ENCODE peak calls at places on chromosomes 4 and X, in five cellular contexts. W is suprapubic skin, T is heart right ventricle, M is uterus, H is mammary epithelial cell. N is an unnamed sample.

GRCh38 chr4:8700576-8700975 is 108.0 kb downstream of the CPZ start:
- DNase-seq in W (no peak), T (no peak), M (no peak), H (no peak), N (peak; percentile 6)

GRCh38 chrX:23826653-23827052 is 43.7 kb downstream of the SAT1 start:
- DNase-seq in W (no peak), T (no peak), M (no peak), H (no peak), N (no peak)

GRCh38 chr4:134201216-134202098 is at the start of gene PABPC4L:
- DNase-seq in W (peak; percentile 56), T (peak; percentile 79), M (peak; percentile 36), H (no peak), N (peak; percentile 66)

GRCh38 chr4:78938868-78939666 is at the start of gene PAQR3:
- DNase-seq in W (peak; percentile 85), T (peak; percentile 80), M (peak; percentile 76), H (peak; percentile 81), N (peak; percentile 84)

GRCh38 chr4:7134737-7135388 is 57.5 kb upstream of the SORCS2 start:
- DNase-seq in W (peak; percentile 70), T (peak; percentile 40), M (peak; percentile 77), H (peak; percentile 19), N (peak; percentile 73)

GRCh38 chr4:15457401-15458201 is 12.1 kb upstream of the CC2D2A start:
- DNase-seq in W (no peak), T (no peak), M (no peak), H (no peak), N (no peak)

GRCh38 chrX:72180539-72180938 is 1.0 kb upstream of the PIN4 start:
- DNase-seq in W (no peak), T (no peak), M (no peak), H (no peak), N (no peak)

GRCh38 chr4:61200991-61201526 is 933 bp downstream of the ADGRL3 start:
- DNase-seq in W (peak; percentile 40), T (no peak), M (no peak), H (peak; percentile 46), N (no peak)

GRCh38 chr4:89661490-89661889 is 175.5 kb downstream of the SNCA start:
- DNase-seq in W (no peak), T (no peak), M (no peak), H (peak; percentile 86), N (no peak)

GRCh38 chr4:188971125-188971524 is 831.9 kb downstream of the TRIML1 start:
- DNase-seq in W (no peak), T (no peak), M (no peak), H (peak; percentile 35), N (no peak)

GRCh38 chrX:115892056-115892708 is 278.4 kb upstream of the AGTR2 start:
- DNase-seq in W (no peak), T (no peak), M (no peak), H (peak; percentile 79), N (no peak)

GRCh38 chr4:66585767-66586166 is 915.5 kb upstream of the EPHA5 start:
- DNase-seq in W (no peak), T (no peak), M (no peak), H (no peak), N (no peak)

GRCh38 chrX:136204571-136204970 is 46.6 kb downstream of the MAP7D3 start:
- DNase-seq in W (peak; percentile 76), T (peak; percentile 64), M (no peak), H (peak; percentile 31), N (no peak)

GRCh38 chrX:110167952-110168451 is 149.9 kb downstream of the AMMECR1 start:
- DNase-seq in W (no peak), T (no peak), M (no peak), H (peak; percentile 27), N (no peak)

GRCh38 chr4:61786226-61786625 is 586.1 kb downstream of the ADGRL3 start:
- DNase-seq in W (no peak), T (no peak), M (no peak), H (no peak), N (no peak)

GRCh38 chrX:26789751-26790150 is 573.8 kb downstream of the MAGEB5 start:
- DNase-seq in W (no peak), T (no peak), M (no peak), H (no peak), N (no peak)

GRCh38 chr4:2484993-2485392 is 16.1 kb downstream of the RNF4 start:
- DNase-seq in W (peak; percentile 75), T (peak; percentile 85), M (peak; percentile 31), H (no peak), N (peak; percentile 83)

GRCh38 chrX:110286126-110286525 is 31.8 kb downstream of the AMMECR1 start:
- DNase-seq in W (no peak), T (no peak), M (peak; percentile 14), H (peak; percentile 83), N (no peak)

GRCh38 chrX:68843992-68844391 is 15.2 kb downstream of the EFNB1 start:
- DNase-seq in W (no peak), T (no peak), M (no peak), H (peak; percentile 68), N (no peak)

GRCh38 chrX:106791495-106791894 is 11.0 kb upstream of the TBC1D8B start:
- DNase-seq in W (no peak), T (no peak), M (no peak), H (no peak), N (no peak)

GRCh38 chrX:1248381-1249061 is 20.1 kb upstream of the CSF2RA start:
- DNase-seq in W (no peak), T (no peak), M (no peak), H (no peak), N (no peak)

GRCh38 chr4:113996599-113997177 is 17.2 kb upstream of the ARSJ start:
- DNase-seq in W (no peak), T (no peak), M (no peak), H (peak; percentile 91), N (no peak)

GRCh38 chr4:170009291-170009690 is 16.9 kb downstream of the MFAP3L start:
- DNase-seq in W (no peak), T (no peak), M (no peak), H (no peak), N (no peak)

GRCh38 chrX:44828008-44828605 is 15.7 kb upstream of the DUSP21 start:
- DNase-seq in W (no peak), T (no peak), M (no peak), H (peak; percentile 85), N (no peak)

GRCh38 chr4:102429553-102429952 is 71.6 kb upstream of the NFKB1 start:
- DNase-seq in W (no peak), T (no peak), M (no peak), H (peak; percentile 95), N (no peak)

GRCh38 chrX:72060196-72060974 is 71.3 kb downstream of the RTL5 start:
- DNase-seq in W (no peak), T (no peak), M (peak; percentile 33), H (no peak), N (peak; percentile 77)

GRCh38 chrX:153706799-153707198 is 17.4 kb downstream of the BCAP31 start:
- DNase-seq in W (no peak), T (no peak), M (no peak), H (no peak), N (no peak)

GRCh38 chr4:130486186-130486585 is 1390.2 kb downstream of the C4orf33 start:
- DNase-seq in W (no peak), T (no peak), M (no peak), H (no peak), N (no peak)

GRCh38 chrX:120452131-120452530 is 17.0 kb downstream of the LAMP2 start:
- DNase-seq in W (no peak), T (no peak), M (no peak), H (no peak), N (no peak)

GRCh38 chr4:145535202-145535601 is 53.5 kb downstream of the SMAD1 start:
- DNase-seq in W (no peak), T (no peak), M (no peak), H (no peak), N (no peak)

GRCh38 chr4:76882630-76883029 is 15.3 kb downstream of the SOWAHB start:
- DNase-seq in W (no peak), T (no peak), M (no peak), H (peak; percentile 39), N (no peak)

DNA sequence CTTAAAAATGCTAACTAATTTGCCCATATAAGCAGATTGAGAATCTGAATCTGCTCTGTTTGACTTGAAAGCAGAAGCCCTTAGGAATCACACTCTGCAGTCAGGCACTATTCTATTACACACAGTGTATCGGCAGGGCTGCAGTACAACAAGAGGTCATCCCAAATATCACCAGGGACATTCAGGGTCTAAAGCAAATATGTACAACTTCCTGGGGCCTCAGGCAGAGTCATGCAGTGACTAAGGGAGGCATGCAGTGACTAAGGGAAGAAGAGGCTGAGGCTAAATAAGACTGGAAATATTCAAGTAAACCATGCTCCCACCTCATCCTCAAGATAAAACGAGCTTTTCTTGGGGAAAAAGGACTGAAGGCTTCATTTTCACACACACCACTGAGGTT is 20.9 kb downstream of the MAPK10 start:
- DNase-seq in W (no peak), T (peak; percentile 4), M (peak; percentile 59), H (peak; percentile 76), N (no peak)
- H3K27ac ChIP-seq in W (no peak overlapping the region), T (no peak overlapping the region), M (peak overlapping the region; percentile 83), H (peak overlapping the region; percentile 18), N (no peak overlapping the region)

DNA sequence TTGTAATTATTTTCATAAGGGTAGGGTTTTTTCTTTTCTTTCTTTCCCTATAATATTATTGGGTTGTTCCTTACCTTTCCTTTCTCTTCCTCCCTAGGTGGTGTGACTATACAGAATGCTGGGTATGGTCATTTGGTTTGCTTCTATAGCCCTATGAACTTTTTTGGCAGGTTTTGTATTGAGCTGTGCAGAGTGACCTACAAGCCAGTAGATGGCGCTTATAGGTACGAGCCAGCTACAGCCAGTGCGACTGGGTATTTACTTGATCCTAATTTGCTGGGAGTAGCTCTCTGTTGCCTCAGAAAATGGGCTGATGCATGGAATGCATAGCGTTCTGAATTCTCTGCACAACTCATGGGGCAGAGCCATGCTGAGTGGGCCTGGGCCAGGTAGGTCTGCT is 423.3 kb downstream of the MAGEE1 start:
- DNase-seq in W (no peak), T (no peak), M (no peak), H (no peak), N (no peak)
- TF ChIP-seq CTCF in W (no peak), T (no peak), M (no peak), H (peak; percentile 10), N (no peak)

GRCh38 chr4:48196758-48197504 is 62.9 kb upstream of the TXK start:
- DNase-seq in W (no peak), T (no peak), M (no peak), H (no peak), N (no peak)
- H3K4me1 ChIP-seq in W (peaks cover 12% of the 10 kb centered on the region), T (peaks cover 29% of the 10 kb centered on the region), M (peaks cover 4% of the 10 kb centered on the region), H (no peaks in the 10 kb centered on the region), N (no peaks in the 10 kb centered on the region)

DNA sequence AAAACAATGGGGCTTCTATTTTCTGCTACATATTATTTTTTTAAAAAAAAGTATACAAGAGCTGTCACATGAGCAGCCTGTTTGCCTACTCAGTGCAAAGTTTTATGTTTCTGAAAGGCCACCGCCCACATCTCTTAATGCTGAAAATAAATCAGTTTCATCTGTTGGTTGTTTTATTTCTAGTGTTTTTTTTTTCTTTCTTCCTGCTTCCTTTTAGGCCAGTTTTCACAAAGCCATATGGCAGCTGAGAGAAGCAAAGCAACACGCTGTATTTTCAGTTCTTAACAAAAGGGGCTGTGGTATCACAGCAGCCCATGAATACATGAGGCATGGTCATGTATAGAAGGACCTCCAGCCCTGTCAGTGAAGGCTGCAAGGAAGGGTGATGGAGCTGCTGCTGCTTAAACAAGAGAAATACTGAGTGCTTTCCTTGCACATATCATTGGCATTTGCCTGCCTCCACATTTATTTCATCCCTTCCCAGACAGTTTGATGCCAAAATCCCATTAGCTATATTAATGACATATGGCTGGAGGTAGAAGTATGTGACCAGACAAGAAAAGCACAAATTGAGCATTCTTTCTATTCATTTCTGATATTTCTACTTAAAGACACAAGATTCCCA is 172.5 kb downstream of the PCDH18 start:
- DNase-seq in W (no peak), T (no peak), M (peak; percentile 17), H (no peak), N (no peak)
- H3K27ac ChIP-seq in W (no peak overlapping the region), T (no peak overlapping the region), M (peak overlapping the region; percentile 51), H (no peak overlapping the region), N (peak overlapping the region; percentile 8)